ENCODE peak calls at places on chromosomes 5 and 9, in seven cellular contexts. E is activated CD4-positive, alpha-beta memory T cell treated with anti-CD3 and anti-CD28 coated beads, Interleukin-2, amount 10 ng/mL, durations not matched to agents 7 days and 5 days; Q is RWPE1; X is WTC11; T is kidney tubule cell; P is endothelial cell of umbilical vein; I is NCI-H2171. Y is an unnamed sample.

GRCh38 chr5:38607930-38608545 is 51.6 kb upstream of the LIFR start:
- DNase-seq in Q (no peak), I (peak), E (no peak), T (no peak), X (no peak), P (peak), Y (no peak)

GRCh38 chr5:113510836-113511451 is 2.5 kb upstream of the YTHDC2 start:
- DNase-seq in P (peak), Q (peak), X (no peak), E (no peak), I (no peak), T (peak), Y (no peak)

GRCh38 chr9:133946840-133947486 is 45.2 kb downstream of the VAV2 start:
- DNase-seq in X (no peak), P (no peak), E (no peak), T (no peak), Q (no peak), I (no peak), Y (no peak)

GRCh38 chr9:137067860-137068538 is 2.4 kb downstream of the SAPCD2 start:
- DNase-seq in T (peak), I (peak), X (peak), Q (peak), P (peak), E (peak), Y (peak)

GRCh38 chr5:178434851-178435250 is 155.3 kb downstream of the COL23A1 start:
- DNase-seq in Q (no peak), P (no peak), X (no peak), T (peak), I (no peak), E (no peak), Y (no peak)

GRCh38 chr5:112121268-112121667 is 297.8 kb downstream of the EPB41L4A start:
- DNase-seq in T (no peak), Q (no peak), P (no peak), E (no peak), X (no peak), I (no peak), Y (no peak)

GRCh38 chr9:128136816-128137793 is 9.6 kb upstream of the PTGES2 start:
- DNase-seq in Q (peak), P (no peak), I (no peak), E (no peak), T (peak), X (no peak), Y (no peak)

GRCh38 chr5:172591636-172592035 is 49.4 kb upstream of the NEURL1B start:
- DNase-seq in E (no peak), Q (no peak), T (no peak), P (no peak), X (no peak), I (no peak), Y (no peak)

GRCh38 chr5:203246-203645 is 12.0 kb downstream of the LRRC14B start:
- DNase-seq in E (no peak), P (no peak), I (no peak), Q (no peak), T (no peak), X (no peak), Y (no peak)

GRCh38 chr9:135216236-135216635 is 128.8 kb downstream of the OLFM1 start:
- DNase-seq in Q (no peak), P (no peak), T (no peak), X (peak), E (no peak), I (no peak), Y (no peak)

Y was measured in WERI-Rb-1.